ENCODE peak calls at places on chromosomes 13 and 19, in four cellular contexts. O, D, Y and K are unnamed samples.

GRCh38 chr19:3682741-3683404 is 17.4 kb downstream of the PIP5K1C start:
- DNase-seq in O (no peak), Y (peak), D (no peak), K (no peak)

GRCh38 chr19:56837492-56837891 is 3.0 kb downstream of the PEG3 start:
- DNase-seq in Y (peak), D (peak), O (no peak), K (peak)

GRCh38 chr19:33290956-33291622 is 11.2 kb downstream of the CEBPA start:
- DNase-seq in D (no peak), Y (peak), O (no peak), K (no peak)

GRCh38 chr19:15251749-15252397 is 19.6 kb upstream of the EPHX3 start:
- DNase-seq in D (peak), Y (peak), O (no peak), K (peak)

GRCh38 chr13:27820524-27821482 is 28.5 kb downstream of the GSX1 start:
- DNase-seq in D (no peak), Y (peak), O (no peak), K (peak)

GRCh38 chr19:14048439-14049153 is 13.3 kb downstream of the PALM3 start:
- DNase-seq in D (peak), Y (peak), O (peak), K (no peak)

GRCh38 chr13:38872693-38873092 is 117.9 kb downstream of the STOML3 start:
- DNase-seq in Y (peak), D (peak), O (peak), K (no peak)

GRCh38 chr13:113906566-113906965 is 42.7 kb upstream of the GAS6 start:
- DNase-seq in O (peak), D (no peak), Y (no peak), K (no peak)

GRCh38 chr13:33817513-33817842 is 471 bp upstream of the RFC3 start:
- DNase-seq in O (no peak), Y (no peak), D (no peak), K (no peak)

GRCh38 chr13:80363890-80364503 is 23.1 kb upstream of the SPRY2 start:
- DNase-seq in O (peak), Y (peak), D (no peak), K (no peak)

GRCh38 chr19:18419699-18420460 is 682 bp downstream of the SSBP4 start:
- DNase-seq in D (no peak), O (no peak), Y (no peak), K (no peak)

GRCh38 chr13:100275746-100276145 is 186.9 kb downstream of the PCCA start:
- DNase-seq in Y (no peak), D (no peak), O (no peak), K (no peak)

GRCh38 chr19:55251296-55252081 is 7.3 kb downstream of the PPP6R1 start:
- DNase-seq in Y (peak), O (no peak), D (no peak), K (no peak)

GRCh38 chr19:46674416-46675178 is 13.6 kb upstream of the DACT3 start:
- DNase-seq in O (no peak), D (no peak), Y (no peak), K (no peak)

GRCh38 chr13:52652980-52653303 is 306 bp downstream of the SUGT1 start:
- DNase-seq in Y (no peak), O (no peak), D (no peak), K (no peak)

GRCh38 chr19:2820112-2820702 is 539 bp downstream of the ZNF554 start:
- DNase-seq in D (no peak), O (no peak), Y (no peak), K (no peak)

GRCh38 chr19:49487277-49488045 is at the start of gene RPL13A:
- DNase-seq in D (peak), Y (peak), O (peak), K (peak)

GRCh38 chr13:112444001-112444311 is 67.8 kb downstream of the SPACA7 start:
- DNase-seq in O (peak), D (peak), Y (peak), K (no peak)